ENCODE peak calls at places on chromosomes 7 and 10, in six cellular contexts. O, M, J, A, I and G are unnamed samples.

GRCh38 chr7:155052982-155053381 is 17.1 kb upstream of the HTR5A start:
- DNase-seq in J (no peak), M (no peak), I (peak; percentile 35), A (no peak), O (peak; percentile 6), G (no peak)

GRCh38 chr10:17035446-17035845 is 94.2 kb downstream of the CUBN start:
- DNase-seq in O (no peak), I (no peak), J (no peak), A (no peak), M (no peak), G (no peak)

GRCh38 chr10:18144928-18145327 is 4.7 kb downstream of the CACNB2 start:
- DNase-seq in J (peak; percentile 57), M (peak; percentile 67), I (no peak), O (no peak), A (peak; percentile 44), G (no peak)

GRCh38 chr7:44387427-44387826 is 62.0 kb upstream of the CAMK2B start:
- DNase-seq in I (no peak), M (no peak), A (no peak), J (no peak), O (no peak), G (no peak)

GRCh38 chr10:109892885-109893284 is 30.4 kb downstream of the XPNPEP1 start:
- DNase-seq in J (no peak), I (peak; percentile 44), A (no peak), M (peak; percentile 62), O (peak; percentile 34), G (no peak)

GRCh38 chr10:86651021-86651471 is 3.3 kb upstream of the OPN4 start:
- DNase-seq in O (no peak), M (peak; percentile 8), I (peak; percentile 83), A (no peak), J (no peak), G (no peak)

GRCh38 chr10:31071232-31071999 is 39.8 kb upstream of the ZNF438 start:
- DNase-seq in M (no peak), A (no peak), I (no peak), O (no peak), J (no peak), G (no peak)

GRCh38 chr7:157667261-157667660 is 330.5 kb downstream of the DNAJB6 start:
- DNase-seq in O (no peak), I (no peak), M (no peak), J (no peak), A (no peak), G (no peak)

DNA sequence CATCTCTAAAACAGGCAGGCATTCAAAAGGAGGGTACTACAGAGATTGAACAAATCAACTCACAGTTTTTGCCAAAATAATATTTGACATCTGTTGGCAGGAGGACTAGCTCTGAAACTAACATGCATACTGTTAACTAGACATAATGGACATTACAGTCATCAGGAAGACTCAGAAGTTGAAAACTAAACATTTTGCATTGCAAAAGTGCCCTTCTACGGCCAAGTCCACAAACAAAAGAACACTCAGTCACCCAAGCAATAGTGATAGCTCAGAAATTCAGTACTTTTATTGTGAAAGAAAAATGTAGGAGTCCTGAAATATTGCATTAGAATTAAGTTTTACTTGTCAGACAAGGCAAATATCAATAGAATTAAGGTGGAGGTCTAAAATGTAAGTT is 399.0 kb downstream of the HGF start:
- DNase-seq in M (no peak), I (no peak), A (no peak), J (no peak), O (no peak), G (no peak)
- TF ChIP-seq CTCF in M (no peak), I (no peak), A (no peak), J (no peak), O (no peak), G (no peak)

GRCh38 chr10:96588060-96588554 is 1.3 kb upstream of the TM9SF3 start:
- DNase-seq in I (no peak), O (no peak), A (peak; percentile 35), J (no peak), M (no peak), G (peak; percentile 16)
- H3K4me3 ChIP-seq in I (peak overlapping the region; percentile 80), O (peak overlapping the region; percentile 82), A (peak overlapping the region; percentile 66), J (peak overlapping the region; percentile 62), M (peak overlapping the region; percentile 73), G (peak overlapping the region; percentile 75)

GRCh38 chr10:117546020-117546629 is 3.6 kb downstream of the EMX2 start:
- DNase-seq in J (no peak), M (no peak), O (no peak), I (no peak), A (no peak), G (no peak)

GRCh38 chr10:117549100-117549499 is 6.6 kb downstream of the EMX2 start:
- DNase-seq in O (no peak), I (no peak), M (peak; percentile 59), A (no peak), J (no peak), G (no peak)

GRCh38 chr10:117546630-117547300 is 4.2 kb downstream of the EMX2 start:
- DNase-seq in I (no peak), J (no peak), M (peak; percentile 39), A (no peak), O (no peak), G (no peak)

GRCh38 chr10:117548191-117548668 is 5.7 kb downstream of the EMX2 start:
- DNase-seq in O (no peak), J (no peak), I (no peak), M (no peak), A (no peak), G (no peak)

DNA sequence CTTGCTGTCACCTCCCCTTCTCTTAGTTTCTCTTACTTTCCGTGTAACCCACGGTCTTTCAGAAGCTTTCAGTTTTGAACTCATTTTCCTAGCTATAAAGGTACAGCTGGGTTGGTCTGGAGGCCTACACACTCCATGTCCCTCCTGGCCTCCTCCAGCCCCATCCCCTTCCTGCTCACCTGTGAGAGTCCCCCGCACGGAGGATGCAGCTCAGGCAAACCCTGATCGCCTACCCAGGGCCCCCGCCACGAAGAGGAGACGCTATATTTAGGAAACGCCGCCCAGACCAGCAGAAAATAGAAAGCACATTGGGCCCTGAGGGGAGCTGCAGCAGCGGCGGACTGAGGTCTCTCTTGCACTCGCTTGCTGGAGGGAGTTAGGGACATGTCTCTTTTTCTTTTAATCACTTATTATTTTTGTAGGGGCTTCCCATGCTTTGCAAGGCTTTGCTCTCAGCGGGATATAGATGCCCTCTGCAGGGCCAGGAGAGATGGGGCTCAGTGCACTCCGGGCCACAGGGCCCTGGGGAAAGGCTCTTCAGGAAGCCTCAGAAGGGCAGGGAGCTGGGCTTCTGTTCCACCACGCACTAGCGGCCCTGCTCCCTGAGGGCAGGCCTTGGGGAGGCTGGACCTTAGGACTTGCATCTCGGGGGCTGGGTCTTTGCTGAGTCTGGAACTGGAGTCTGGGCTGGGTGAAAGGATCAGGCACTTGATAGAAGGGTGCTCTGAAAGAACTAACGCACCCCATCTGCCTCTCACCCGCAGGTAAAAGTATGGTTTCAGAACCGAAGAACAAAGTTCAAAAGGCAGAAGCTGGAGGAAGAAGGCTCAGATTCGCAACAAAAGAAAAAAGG is 5.0 kb downstream of the EMX2 start:
- DNase-seq in A (no peak), O (no peak), M (peak; percentile 40), J (no peak), I (no peak), G (no peak)
- H3K27me3 ChIP-seq in A (peaks cover 100% of the 10 kb centered on the region), O (peaks cover 63% of the 10 kb centered on the region), M (no peaks in the 10 kb centered on the region), J (peaks cover 100% of the 10 kb centered on the region), I (peaks cover 93% of the 10 kb centered on the region), G (peaks cover 7% of the 10 kb centered on the region)

GRCh38 chr7:93430917-93431588 is 143.5 kb downstream of the CALCR start:
- DNase-seq in J (no peak), O (no peak), A (no peak), M (no peak), I (no peak), G (no peak)

GRCh38 chr7:93432130-93432529 is 142.4 kb downstream of the CALCR start:
- DNase-seq in A (no peak), J (no peak), I (no peak), M (no peak), O (no peak), G (no peak)

GRCh38 chr7:93435791-93436190 is 138.7 kb downstream of the CALCR start:
- DNase-seq in M (no peak), O (no peak), A (no peak), J (no peak), I (no peak), G (no peak)
- TF ChIP-seq CTCF in M (no peak), O (no peak), A (no peak), J (no peak), I (no peak), G (no peak)

DNA sequence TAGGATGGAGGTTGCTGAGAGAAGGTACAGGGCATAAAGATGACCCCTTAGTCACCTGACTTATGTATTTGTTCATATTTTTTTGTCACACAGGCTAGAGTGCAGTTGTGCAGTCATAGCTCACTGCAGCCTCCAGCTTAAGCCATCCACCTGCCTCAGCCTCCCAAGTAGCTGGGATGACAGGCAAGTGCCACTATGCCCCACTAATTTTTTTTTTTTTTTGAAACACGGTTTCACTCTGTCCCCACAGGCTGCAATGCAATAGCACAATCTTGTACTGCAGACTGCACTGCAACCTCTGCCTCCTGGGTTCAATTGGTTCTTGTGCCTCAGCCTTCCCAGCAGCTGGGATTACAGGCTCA is 1.8 kb downstream of the MBLAC1 start:
- DNase-seq in O (no peak), M (no peak), J (no peak), A (no peak), I (no peak), G (no peak)
- H3K4me3 ChIP-seq in O (no peak overlapping the region), M (no peak overlapping the region), J (no peak overlapping the region), A (no peak overlapping the region), I (no peak overlapping the region), G (no peak overlapping the region)

GRCh38 chr7:103955985-103956384 is 33.5 kb downstream of the RELN start:
- DNase-seq in M (no peak), A (no peak), O (no peak), J (no peak), I (no peak), G (no peak)
- H3K27me3 ChIP-seq in M (no peaks in the 10 kb centered on the region), A (no peaks in the 10 kb centered on the region), O (no peaks in the 10 kb centered on the region), J (no peaks in the 10 kb centered on the region), I (no peaks in the 10 kb centered on the region), G (no peaks in the 10 kb centered on the region)

DNA sequence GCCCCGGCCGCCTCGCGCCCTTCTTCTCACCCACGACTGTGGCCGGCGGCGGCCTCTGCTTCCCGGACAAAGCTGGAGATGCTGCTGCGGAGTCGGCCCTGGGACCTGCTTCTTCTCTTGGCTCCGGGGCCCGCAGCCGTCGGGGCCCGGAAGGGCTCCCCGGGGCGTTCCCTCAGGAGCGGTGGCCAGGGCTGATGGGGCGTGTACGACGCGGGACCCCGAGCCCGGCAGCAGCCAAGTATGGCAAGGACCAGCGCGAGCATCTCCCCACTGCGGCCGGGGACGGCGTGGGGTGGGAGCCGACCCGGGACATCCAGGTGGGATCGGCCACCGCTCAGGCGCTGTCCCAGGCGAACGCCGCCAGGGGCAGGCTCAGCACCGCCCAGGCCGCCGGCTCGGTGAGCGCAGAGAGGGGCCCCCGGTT is 27.6 kb upstream of the BMS1 start:
- DNase-seq in O (no peak), M (no peak), A (no peak), I (no peak), J (peak; percentile 2), G (no peak)
- TF ChIP-seq CTCF in O (no peak), M (peak; percentile 29), A (no peak), I (peak; percentile 19), J (peak; percentile 9), G (no peak)

GRCh38 chr7:11237742-11238141 is 264.1 kb downstream of the PHF14 start:
- DNase-seq in A (no peak), M (no peak), J (no peak), I (no peak), O (no peak), G (no peak)
- H3K4me3 ChIP-seq in A (peak overlapping the region; percentile 1), M (no peak overlapping the region), J (no peak overlapping the region), I (no peak overlapping the region), O (peak overlapping the region; percentile 13), G (no peak overlapping the region)

GRCh38 chr10:123517376-123517775 is 148.8 kb upstream of the GPR26 start:
- DNase-seq in J (no peak), O (no peak), I (no peak), M (no peak), A (no peak), G (no peak)
- H3K27me3 ChIP-seq in J (no peaks in the 10 kb centered on the region), O (peaks cover 12% of the 10 kb centered on the region), I (no peaks in the 10 kb centered on the region), M (no peaks in the 10 kb centered on the region), A (no peaks in the 10 kb centered on the region), G (no peaks in the 10 kb centered on the region)